ENCODE peak calls at places on chromosome X, in five cellular contexts. U is esophagus muscularis mucosa, O is brain microvascular endothelial cell, C is astrocyte of the spinal cord, S is HT1080. T is an unnamed sample.

GRCh38 chrX:19687395-19687794 is 172.1 kb upstream of the MAP3K15 start:
- DNase-seq in C (no peak), S (no peak), U (no peak), O (no peak), T (no peak)

GRCh38 chrX:111560801-111561200 is 49.4 kb downstream of the SERTM2 start:
- DNase-seq in U (no peak), C (no peak), O (no peak), S (no peak), T (no peak)

GRCh38 chrX:14554132-14554715 is 24.9 kb downstream of the GLRA2 start:
- DNase-seq in O (no peak), U (no peak), S (no peak), C (no peak), T (no peak)

GRCh38 chrX:129876734-129877395 is 29.1 kb upstream of the UTP14A start:
- DNase-seq in O (peak), S (peak), U (no peak), C (peak), T (peak)

GRCh38 chrX:42855262-42855661 is 77.3 kb upstream of the PPP1R2C start:
- DNase-seq in C (no peak), O (no peak), U (no peak), S (no peak), T (no peak)

GRCh38 chrX:41421071-41421729 is 25.9 kb upstream of the NYX start:
- DNase-seq in O (no peak), U (no peak), C (no peak), S (no peak), T (no peak)

GRCh38 chrX:129787336-129788055 is 7.7 kb downstream of the SASH3 start:
- DNase-seq in U (no peak), C (no peak), O (no peak), S (no peak), T (no peak)

GRCh38 chrX:140526138-140526537 is 21.3 kb upstream of the SOX3 start:
- DNase-seq in O (no peak), S (peak), C (peak), U (no peak), T (peak)

GRCh38 chrX:46628406-46629371 is 55.1 kb downstream of the CHST7 start:
- DNase-seq in C (peak), O (peak), U (no peak), S (no peak), T (no peak)

GRCh38 chrX:121831601-121832000 is 784.2 kb downstream of the GLUD2 start:
- DNase-seq in C (peak), U (no peak), S (no peak), O (no peak), T (no peak)

GRCh38 chrX:96683997-96684338 is 674 bp upstream of the DIAPH2 start:
- DNase-seq in O (no peak), C (no peak), U (no peak), S (no peak), T (no peak)